ENCODE peak calls at places on chromosomes 4 and X, in four cellular contexts. U, O, B and P are unnamed samples.

GRCh38 chr4:176769519-176769918 is 23.2 kb downstream of the VEGFC start:
- DNase-seq in U (no peak), O (no peak), B (no peak), P (no peak)

GRCh38 chr4:123418486-123418931 is 21.9 kb downstream of the SPRY1 start:
- DNase-seq in U (no peak), O (peak; percentile 97), B (peak; percentile 73), P (peak; percentile 92)

GRCh38 chr4:76272091-76272490 is 20.6 kb downstream of the FAM47E start:
- DNase-seq in U (no peak), O (peak; percentile 21), B (no peak), P (no peak)

GRCh38 chrX:130295519-130296314 is 27.0 kb upstream of the ZNF280C start:
- DNase-seq in U (no peak), O (no peak), B (no peak), P (no peak)

GRCh38 chr4:89788243-89789072 is 48.5 kb downstream of the SNCA start:
- DNase-seq in U (no peak), O (no peak), B (no peak), P (no peak)

GRCh38 chrX:103488332-103488731 is 31.0 kb downstream of the RAB40A start:
- DNase-seq in U (peak; percentile 48), O (no peak), B (no peak), P (peak; percentile 0)

GRCh38 chr4:164508836-164509235 is 245.1 kb upstream of the SMIM31 start:
- DNase-seq in U (no peak), O (no peak), B (no peak), P (peak; percentile 60)

GRCh38 chrX:132958086-132958703 is at the start of gene HS6ST2:
- DNase-seq in U (peak; percentile 67), O (no peak), B (no peak), P (no peak)

GRCh38 chrX:42694260-42694815 is 83.6 kb downstream of the PPP1R2C start:
- DNase-seq in U (no peak), O (no peak), B (no peak), P (no peak)

GRCh38 chr4:17347445-17347844 is 164.4 kb downstream of the QDPR start:
- DNase-seq in U (peak; percentile 46), O (peak; percentile 39), B (no peak), P (peak; percentile 54)

GRCh38 chr4:84493092-84493850 is 5.8 kb downstream of the NKX6-1 start:
- DNase-seq in U (peak; percentile 49), O (no peak), B (no peak), P (no peak)

GRCh38 chr4:105551968-105552746 is at the start of gene ARHGEF38:
- DNase-seq in U (no peak), O (no peak), B (no peak), P (no peak)

GRCh38 chr4:7777017-7777710 is 162.5 kb downstream of the AFAP1 start:
- DNase-seq in U (no peak), O (no peak), B (no peak), P (no peak)

GRCh38 chrX:51697397-51697796 is 12.9 kb upstream of the CENPVL1 start:
- DNase-seq in U (no peak), O (no peak), B (no peak), P (no peak)

GRCh38 chrX:130975947-130976346 is 72.9 kb upstream of the ENOX2 start:
- DNase-seq in U (peak; percentile 39), O (peak; percentile 24), B (no peak), P (peak; percentile 53)

GRCh38 chr4:154329268-154329858 is 162.2 kb downstream of the DCHS2 start:
- DNase-seq in U (no peak), O (peak; percentile 3), B (no peak), P (peak; percentile 35)

DNA sequence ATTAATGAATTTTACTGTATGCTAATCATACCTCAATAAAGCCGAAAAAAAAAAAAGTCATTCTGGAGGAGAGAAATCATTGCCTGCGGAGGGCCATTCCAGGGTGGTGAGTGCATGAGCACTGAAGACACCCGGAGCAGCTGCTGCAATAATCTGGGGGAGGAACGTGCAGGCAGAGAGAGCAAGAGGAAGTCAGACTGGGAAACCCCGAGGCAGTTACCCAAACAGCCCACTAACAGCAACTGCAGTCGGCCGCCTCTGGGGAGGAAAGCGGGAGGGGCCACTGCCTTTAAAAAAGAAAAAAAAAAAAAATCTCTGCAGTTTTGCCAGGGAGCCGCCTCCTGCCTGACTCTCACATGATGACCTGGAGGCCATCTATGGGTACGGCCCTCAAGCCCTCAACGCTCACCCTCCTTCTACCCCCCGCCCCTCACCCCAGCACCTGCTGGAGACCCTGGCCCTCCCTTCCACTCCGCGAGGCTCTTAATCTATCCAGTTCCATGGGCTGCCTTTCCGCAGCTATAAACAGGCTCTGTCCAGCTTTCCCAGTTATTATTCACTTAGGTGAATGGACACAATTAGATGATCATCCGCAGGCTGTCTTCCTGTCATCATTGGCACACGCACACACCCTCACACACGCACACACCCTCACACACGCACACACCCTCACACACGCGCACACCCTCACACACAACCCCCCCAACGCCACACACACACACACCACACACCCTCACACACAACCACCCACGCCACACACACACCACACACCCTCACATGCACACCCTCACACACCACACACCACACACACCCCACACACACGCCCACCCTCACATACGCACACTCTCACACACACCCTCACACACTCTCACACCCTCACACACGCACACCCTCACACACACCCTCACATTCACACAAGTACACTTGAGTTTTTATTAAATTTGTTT is 3.4 kb upstream of the AVPR2 start:
- DNase-seq in U (peak; percentile 69), O (no peak), B (no peak), P (peak; percentile 96)
- H3K4me3 ChIP-seq in U (no peak overlapping the region), O (no peak overlapping the region), B (no peak overlapping the region), P (no peak overlapping the region)

DNA sequence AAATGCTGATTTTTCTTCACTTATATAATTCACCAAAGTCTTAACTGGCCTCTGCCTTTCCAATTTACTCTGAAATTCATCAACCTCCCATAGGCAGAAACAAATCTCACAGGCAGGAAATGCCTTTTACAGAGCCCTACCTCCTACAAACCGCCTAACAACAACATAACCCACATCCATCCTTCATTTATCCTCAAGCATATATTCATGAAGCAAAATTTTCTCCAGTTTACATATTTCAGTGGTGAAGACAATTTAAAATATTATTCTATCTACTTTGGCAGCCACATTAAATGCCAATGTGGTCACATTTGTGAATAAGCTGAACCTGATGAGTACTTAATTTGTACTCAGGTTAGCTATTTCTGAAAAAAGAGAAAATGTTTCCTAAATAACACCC is 30.3 kb downstream of the SEPSECS start:
- DNase-seq in U (no peak), O (no peak), B (no peak), P (no peak)
- TF ChIP-seq MAX in U (no peak), O (no peak), B (no peak), P (no peak)

GRCh38 chr4:113762851-113763172 is 1.3 kb upstream of the CAMK2D start:
- DNase-seq in U (no peak), O (no peak), B (no peak), P (no peak)
- H3K4me3 ChIP-seq in U (peak overlapping the region; percentile 97), O (peak overlapping the region; percentile 58), B (peak overlapping the region; percentile 84), P (peak overlapping the region; percentile 68)

GRCh38 chr4:5734841-5735240 is 23.8 kb downstream of the EVC start:
- DNase-seq in U (no peak), O (no peak), B (no peak), P (no peak)
- TF ChIP-seq MAX in U (no peak), O (no peak), B (no peak), P (no peak)

DNA sequence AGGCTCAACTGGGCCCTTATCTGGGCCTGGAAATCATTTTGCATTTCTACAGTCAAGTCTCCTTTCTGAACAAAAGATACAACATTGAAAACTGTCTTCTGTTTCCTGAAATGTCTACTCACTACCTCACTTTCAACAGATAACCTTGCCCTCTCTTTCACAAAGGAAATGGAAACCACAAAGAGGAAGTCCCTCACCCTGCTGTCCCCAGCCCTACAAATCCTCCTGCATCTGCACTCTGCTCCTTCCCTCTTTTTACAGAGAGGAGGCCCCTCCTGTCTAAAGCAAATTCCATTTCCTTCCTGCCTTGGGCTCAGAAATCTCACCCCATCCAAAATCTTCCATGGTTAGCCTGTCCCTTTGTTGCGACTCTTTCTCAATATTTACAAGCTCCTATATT is 24.8 kb upstream of the CYBB start:
- DNase-seq in U (no peak), O (no peak), B (no peak), P (peak; percentile 92)
- H3K4me3 ChIP-seq in U (no peak overlapping the region), O (no peak overlapping the region), B (no peak overlapping the region), P (no peak overlapping the region)

GRCh38 chrX:70476934-70477733 is 32.5 kb downstream of the DLG3 start:
- DNase-seq in U (no peak), O (no peak), B (peak; percentile 36), P (peak; percentile 58)

GRCh38 chrX:70477734-70478075 is 33.1 kb downstream of the DLG3 start:
- DNase-seq in U (no peak), O (peak; percentile 75), B (no peak), P (no peak)

GRCh38 chrX:70480660-70481018 is 36.0 kb downstream of the DLG3 start:
- DNase-seq in U (no peak), O (no peak), B (no peak), P (no peak)

GRCh38 chrX:70479197-70479969 is 34.7 kb downstream of the DLG3 start:
- DNase-seq in U (no peak), O (peak; percentile 67), B (no peak), P (peak; percentile 45)

DNA sequence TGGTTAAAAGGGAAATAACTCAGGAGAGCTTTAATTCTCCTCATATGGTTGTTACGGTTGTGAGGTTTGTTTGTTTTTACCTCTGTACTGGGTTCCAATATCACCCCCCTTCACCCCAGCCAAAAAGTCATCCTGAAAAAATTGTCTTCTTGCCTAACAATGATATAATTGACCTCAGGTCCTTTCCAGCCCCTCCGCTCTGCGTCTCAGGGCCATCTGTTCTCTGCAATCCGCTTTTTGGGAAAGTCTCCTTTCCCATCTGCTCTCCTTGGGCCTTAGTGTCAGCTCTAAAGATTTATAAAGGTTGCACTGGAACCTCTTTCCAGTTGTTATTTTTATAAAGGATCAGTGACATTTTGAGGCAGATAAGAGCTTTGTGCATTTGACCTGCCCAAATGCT is 33.9 kb downstream of the DLG3 start:
- DNase-seq in U (no peak), O (no peak), B (no peak), P (no peak)
- TF ChIP-seq MAX in U (no peak), O (no peak), B (no peak), P (no peak)

GRCh38 chrX:70482300-70482699 is 37.7 kb downstream of the DLG3 start:
- DNase-seq in U (no peak), O (no peak), B (no peak), P (no peak)

GRCh38 chrX:70481871-70482270 is 37.2 kb downstream of the DLG3 start:
- DNase-seq in U (no peak), O (no peak), B (no peak), P (no peak)

GRCh38 chrX:70481424-70481823 is 36.8 kb downstream of the DLG3 start:
- DNase-seq in U (no peak), O (no peak), B (no peak), P (no peak)

GRCh38 chrX:70476166-70476933 is 31.7 kb downstream of the DLG3 start:
- DNase-seq in U (no peak), O (no peak), B (no peak), P (no peak)

DNA sequence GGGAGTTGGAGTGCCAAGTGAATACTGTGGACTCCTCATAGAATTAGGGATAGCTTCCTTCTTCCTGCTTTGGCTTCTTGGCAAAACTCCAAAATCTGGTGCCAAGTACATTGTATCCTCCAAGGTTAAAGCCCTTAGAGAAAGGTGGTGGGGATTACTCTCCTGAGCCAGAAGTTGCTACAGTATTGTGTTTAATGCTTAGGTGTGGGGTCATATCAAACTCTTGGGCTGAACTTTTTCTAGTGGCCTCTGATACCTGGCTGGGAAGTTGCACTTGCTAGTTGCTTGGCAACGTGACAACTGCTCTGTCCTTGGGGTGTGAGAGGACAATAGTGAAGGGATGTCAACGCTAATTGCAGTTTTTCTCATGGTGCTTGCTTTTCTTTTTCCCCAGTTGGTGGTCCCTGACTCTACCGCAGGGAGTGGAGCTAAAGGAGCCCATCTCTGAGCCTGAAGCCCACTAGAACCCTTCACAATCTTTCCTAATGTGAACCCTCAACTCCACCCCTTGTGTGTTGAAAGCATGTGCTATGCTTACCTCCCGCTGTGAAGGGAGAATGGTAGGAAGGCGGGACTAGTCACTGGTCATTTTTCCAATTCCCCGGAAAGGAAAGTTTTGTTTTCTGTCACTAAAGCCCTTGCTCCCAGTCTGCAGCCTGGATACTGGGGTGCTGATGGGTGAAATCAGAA is 35.5 kb downstream of the DLG3 start:
- DNase-seq in U (no peak), O (no peak), B (no peak), P (no peak)
- H3K4me3 ChIP-seq in U (no peak overlapping the region), O (no peak overlapping the region), B (no peak overlapping the region), P (no peak overlapping the region)